ENCODE peak calls at places on chromosomes 13 and 19, in seven cellular contexts. C, U, N, P, T, X and M are unnamed samples.

GRCh38 chr19:47109541-47110375 is 3.8 kb downstream of the ZC3H4 start:
- DNase-seq in C (peak; percentile 84), P (peak; percentile 77), T (peak; percentile 11), U (no peak), X (peak; percentile 73), N (peak; percentile 65), M (peak; percentile 83)

GRCh38 chr19:49272204-49272603 is 52.8 kb downstream of the SLC6A16 start:
- DNase-seq in U (no peak), P (peak; percentile 26), C (peak; percentile 1), N (peak; percentile 80), T (no peak), X (peak; percentile 98), M (no peak)

GRCh38 chr13:64206430-64207225 is 2791.0 kb upstream of the PCDH20 start:
- DNase-seq in N (no peak), U (no peak), T (no peak), C (no peak), P (no peak), X (peak; percentile 1), M (no peak)

GRCh38 chr13:98576215-98576945 is 527 bp downstream of the STK24 start:
- DNase-seq in P (peak; percentile 30), U (no peak), T (peak; percentile 60), X (peak; percentile 75), C (no peak), N (peak; percentile 38), M (no peak)

GRCh38 chr19:48717059-48717395 is 2.5 kb downstream of the MAMSTR start:
- DNase-seq in P (no peak), N (peak; percentile 32), X (no peak), T (no peak), C (no peak), U (no peak), M (no peak)

GRCh38 chr19:36182612-36183454 is 30.6 kb upstream of the COX7A1 start:
- DNase-seq in U (no peak), C (no peak), T (no peak), P (peak; percentile 64), N (peak; percentile 94), X (peak; percentile 56), M (no peak)

GRCh38 chr19:40831502-40832430 is 18.5 kb downstream of the CYP2A6 start:
- DNase-seq in C (peak; percentile 92), X (peak; percentile 88), T (no peak), U (no peak), P (peak; percentile 45), N (peak; percentile 79), M (peak; percentile 79)

GRCh38 chr13:100439247-100439955 is 149.2 kb downstream of the GGACT start:
- DNase-seq in C (no peak), T (no peak), X (no peak), U (no peak), N (no peak), P (no peak), M (no peak)

GRCh38 chr19:46371371-46371901 is 24.5 kb downstream of the PPP5C start:
- DNase-seq in T (no peak), N (peak; percentile 25), X (peak; percentile 39), P (no peak), C (no peak), U (no peak), M (no peak)